ENCODE peak calls at places on chromosomes 6 and 20, in six cellular contexts. P, Y, S, F, L and X are unnamed samples.
A peak's percentile ranks its signal among the peaks of the same experiment; 100 is the strongest.

GRCh38 chr6:142478117-142478516 is 176.3 kb downstream of the ADGRG6 start:
- DNase-seq in P (peak; percentile 76), Y (no peak), S (peak; percentile 42), F (no peak), L (peak; percentile 37), X (peak; percentile 41)

GRCh38 chr6:13339863-13340635 is 11.7 kb upstream of the TBC1D7 start:
- DNase-seq in P (no peak), Y (no peak), S (no peak), F (no peak), L (no peak), X (no peak)

GRCh38 chr6:133833905-133834304 is 55.0 kb upstream of the TCF21 start:
- DNase-seq in P (no peak), Y (no peak), S (peak; percentile 29), F (no peak), L (no peak), X (no peak)

GRCh38 chr6:112222111-112222726 is 32.1 kb downstream of the LAMA4 start:
- DNase-seq in P (peak; percentile 38), Y (no peak), S (peak; percentile 78), F (no peak), L (no peak), X (peak; percentile 80)

GRCh38 chr6:169168302-169168630 is 85.4 kb downstream of the THBS2 start:
- DNase-seq in P (no peak), Y (no peak), S (no peak), F (no peak), L (no peak), X (no peak)

GRCh38 chr20:8132632-8133587 is 844 bp downstream of the PLCB1 start:
- DNase-seq in P (no peak), Y (peak; percentile 37), S (peak; percentile 39), F (no peak), L (peak; percentile 42), X (no peak)

GRCh38 chr20:5996765-5997164 is 46.3 kb downstream of the MCM8 start:
- DNase-seq in P (peak; percentile 16), Y (no peak), S (no peak), F (no peak), L (no peak), X (no peak)

GRCh38 chr6:17021539-17021889 is 80.3 kb upstream of the STMND1 start:
- DNase-seq in P (no peak), Y (no peak), S (no peak), F (no peak), L (no peak), X (peak; percentile 93)

GRCh38 chr6:89862281-89862680 is 32.0 kb upstream of the GJA10 start:
- DNase-seq in P (no peak), Y (no peak), S (no peak), F (no peak), L (no peak), X (no peak)

GRCh38 chr6:139540276-139540675 is 165.8 kb upstream of the CITED2 start:
- DNase-seq in P (peak; percentile 20), Y (no peak), S (peak; percentile 88), F (no peak), L (no peak), X (peak; percentile 77)

GRCh38 chr6:150667977-150668716 is 68.5 kb downstream of the PLEKHG1 start:
- DNase-seq in P (peak; percentile 54), Y (peak; percentile 80), S (peak; percentile 69), F (no peak), L (no peak), X (peak; percentile 58)

GRCh38 chr6:17227403-17227802 is 53.8 kb upstream of the RBM24 start:
- DNase-seq in P (no peak), Y (no peak), S (no peak), F (no peak), L (no peak), X (no peak)

GRCh38 chr6:111798281-111798725 is 74.9 kb downstream of the FYN start:
- DNase-seq in P (no peak), Y (no peak), S (no peak), F (no peak), L (no peak), X (no peak)

GRCh38 chr20:6660441-6660840 is 107.0 kb upstream of the BMP2 start:
- DNase-seq in P (peak; percentile 33), Y (no peak), S (no peak), F (no peak), L (no peak), X (no peak)

GRCh38 chr6:161462148-161462547 is 188.3 kb upstream of the AGPAT4 start:
- DNase-seq in P (no peak), Y (no peak), S (no peak), F (no peak), L (no peak), X (no peak)

GRCh38 chr6:169587992-169588391 is 113.8 kb downstream of the WDR27 start:
- DNase-seq in P (no peak), Y (no peak), S (peak; percentile 4), F (no peak), L (no peak), X (peak; percentile 67)

GRCh38 chr20:17895641-17896246 is 72.8 kb downstream of the SNX5 start:
- DNase-seq in P (no peak), Y (no peak), S (peak; percentile 28), F (no peak), L (no peak), X (peak; percentile 70)

GRCh38 chr6:158168054-158168303 is at the start of gene SERAC1:
- DNase-seq in P (no peak), Y (peak; percentile 92), S (no peak), F (no peak), L (no peak), X (no peak)

GRCh38 chr20:63283397-63284082 is 9.4 kb upstream of the COL20A1 start:
- DNase-seq in P (no peak), Y (no peak), S (no peak), F (no peak), L (no peak), X (no peak)

DNA sequence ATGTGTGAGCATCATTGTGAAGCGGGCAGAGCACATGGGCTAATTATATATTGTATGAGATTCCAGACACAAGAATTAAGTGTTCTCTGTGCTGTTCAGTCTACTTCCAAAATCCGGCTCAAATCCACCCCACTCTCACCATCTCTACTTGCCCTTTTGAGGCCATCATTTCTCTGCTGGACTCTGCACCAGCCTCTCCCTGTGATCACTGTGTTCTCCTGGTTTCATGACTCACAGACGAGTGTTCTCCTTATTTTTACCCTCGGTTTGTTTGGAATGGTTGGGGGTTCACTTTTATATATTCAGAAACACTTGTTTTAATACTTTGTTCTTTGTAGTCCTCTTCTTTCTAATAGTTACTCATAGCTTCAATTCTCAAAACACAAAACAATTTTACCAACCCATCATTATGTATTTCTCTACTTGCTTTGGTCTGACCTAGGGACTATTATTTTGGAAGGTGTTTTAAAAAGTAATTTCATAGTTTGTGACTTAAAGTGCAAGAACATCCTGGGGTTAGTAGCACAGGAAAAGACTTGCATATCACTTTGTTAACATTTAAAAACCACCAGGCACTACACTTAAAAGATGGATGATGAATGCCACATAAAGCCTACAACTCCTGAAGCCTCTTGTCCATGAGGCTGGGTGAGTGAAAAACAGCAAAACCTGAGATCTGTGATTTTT is 82.7 kb downstream of the UST start:
- DNase-seq in P (no peak), Y (no peak), S (no peak), F (no peak), L (no peak), X (peak; percentile 28)
- H2BK15ac ChIP-seq in P (no peak overlapping the region), Y (no peak overlapping the region), S (no peak overlapping the region), F (no peak overlapping the region), L (no peak overlapping the region), X (no peak overlapping the region)

GRCh38 chr20:56608376-56608775 is 20.7 kb upstream of the TFAP2C start:
- DNase-seq in P (no peak), Y (no peak), S (no peak), F (no peak), L (no peak), X (no peak)
- H2BK15ac ChIP-seq in P (no peak overlapping the region), Y (no peak overlapping the region), S (no peak overlapping the region), F (no peak overlapping the region), L (no peak overlapping the region), X (no peak overlapping the region)

DNA sequence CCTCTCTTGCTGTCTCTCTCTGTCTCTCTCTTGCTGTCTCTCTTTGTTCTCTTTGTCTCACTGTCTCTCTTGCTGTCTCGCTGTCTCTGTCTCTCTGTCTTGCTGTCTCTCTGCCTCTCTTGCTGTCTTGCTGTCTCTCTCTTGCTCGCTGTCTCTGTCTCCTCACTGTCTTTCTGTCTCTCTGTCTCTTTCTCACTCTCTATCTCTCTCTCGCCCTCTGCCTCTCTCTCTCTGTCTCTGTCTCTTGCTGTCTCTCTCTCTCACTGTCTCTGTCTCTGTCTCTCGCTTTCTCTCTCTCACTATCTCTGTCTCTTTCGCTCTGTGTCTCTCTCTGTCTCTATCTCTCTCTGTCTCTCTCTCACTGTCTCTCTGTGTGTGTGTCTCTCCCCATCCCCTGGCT is 92.9 kb upstream of the MC3R start:
- DNase-seq in P (no peak), Y (no peak), S (no peak), F (no peak), L (no peak), X (no peak)
- H2BK15ac ChIP-seq in P (no peak overlapping the region), Y (no peak overlapping the region), S (no peak overlapping the region), F (no peak overlapping the region), L (no peak overlapping the region), X (no peak overlapping the region)

GRCh38 chr6:20954325-20954724 is 420.1 kb downstream of the CDKAL1 start:
- DNase-seq in P (no peak), Y (no peak), S (no peak), F (no peak), L (no peak), X (no peak)

GRCh38 chr6:20953019-20953418 is 418.8 kb downstream of the CDKAL1 start:
- DNase-seq in P (peak; percentile 63), Y (no peak), S (no peak), F (no peak), L (no peak), X (no peak)

GRCh38 chr6:20955751-20956150 is 421.5 kb downstream of the CDKAL1 start:
- DNase-seq in P (no peak), Y (no peak), S (no peak), F (no peak), L (no peak), X (no peak)

GRCh38 chr6:20948531-20948930 is 414.3 kb downstream of the CDKAL1 start:
- DNase-seq in P (no peak), Y (no peak), S (no peak), F (no peak), L (no peak), X (no peak)

DNA sequence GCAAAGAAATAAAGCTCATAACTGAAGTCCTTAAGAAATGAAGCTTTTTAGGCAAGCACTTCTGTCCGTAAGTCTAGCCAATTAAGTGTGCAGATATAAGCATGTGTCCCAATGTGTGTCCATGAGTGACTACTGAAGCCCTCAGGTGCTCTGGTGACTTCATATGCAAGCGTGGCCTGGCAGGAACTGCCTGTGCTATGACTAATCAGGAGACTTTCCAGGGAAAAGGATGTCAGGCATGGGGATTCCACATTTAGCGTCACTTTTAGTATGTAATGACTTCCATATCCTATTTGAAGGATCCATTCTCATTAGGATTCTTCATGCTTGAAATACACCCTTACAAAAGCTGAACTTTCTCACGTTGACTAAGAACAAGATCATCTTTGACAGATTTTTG is 418.3 kb downstream of the CDKAL1 start:
- DNase-seq in P (peak; percentile 82), Y (no peak), S (peak; percentile 79), F (no peak), L (peak; percentile 27), X (peak; percentile 83)
- H2BK15ac ChIP-seq in P (no peak overlapping the region), Y (no peak overlapping the region), S (no peak overlapping the region), F (no peak overlapping the region), L (no peak overlapping the region), X (no peak overlapping the region)

GRCh38 chr6:97411610-97412009 is 128.6 kb upstream of the MMS22L start:
- DNase-seq in P (no peak), Y (no peak), S (no peak), F (no peak), L (no peak), X (no peak)
- H2BK15ac ChIP-seq in P (no peak overlapping the region), Y (no peak overlapping the region), S (no peak overlapping the region), F (no peak overlapping the region), L (no peak overlapping the region), X (no peak overlapping the region)